ENCODE peak calls at places on chromosomes 1 and 21, in five cellular contexts. C is right lobe of liver; Q is CD4-positive, alpha-beta T cell; J is cardiac muscle cell; X is NCI-H446 treated with DMSO at 0.1 percent for 48 hours. W is an unnamed sample.

GRCh38 chr1:201708085-201708512 is 120.9 kb upstream of the IPO9 start:
- DNase-seq in C (no peak), J (no peak), Q (no peak), X (no peak), W (no peak)

GRCh38 chr1:147586412-147586811 is 45.1 kb downstream of the BCL9 start:
- DNase-seq in C (no peak), J (peak; percentile 25), Q (no peak), X (no peak), W (no peak)

GRCh38 chr1:55280731-55281130 is 65.6 kb upstream of the USP24 start:
- DNase-seq in J (no peak), C (no peak), X (no peak), Q (no peak), W (no peak)

GRCh38 chr1:182087304-182087703 is 25.8 kb upstream of the ZNF648 start:
- DNase-seq in J (no peak), Q (no peak), X (no peak), C (no peak), W (no peak)

GRCh38 chr1:156616463-156616862 is 2.8 kb upstream of the HAPLN2 start:
- DNase-seq in Q (no peak), C (no peak), J (peak; percentile 70), X (peak; percentile 15), W (no peak)

GRCh38 chr1:30988045-30988444 is 77.5 kb downstream of the PUM1 start:
- DNase-seq in Q (no peak), C (no peak), X (no peak), J (no peak), W (no peak)

GRCh38 chr1:19348441-19349198 is 36.5 kb downstream of the SLC66A1 start:
- DNase-seq in Q (no peak), C (no peak), X (peak; percentile 71), J (no peak), W (no peak)

GRCh38 chr1:156407344-156407743 is 38.3 kb downstream of the RHBG start:
- DNase-seq in X (peak; percentile 43), C (no peak), J (no peak), Q (no peak), W (no peak)

GRCh38 chr1:13628218-13628617 is 44.6 kb downstream of the PDPN start:
- DNase-seq in Q (no peak), J (no peak), X (no peak), C (no peak), W (no peak)

GRCh38 chr1:182193908-182194550 is 132.5 kb upstream of the ZNF648 start:
- DNase-seq in Q (no peak), C (no peak), X (no peak), J (no peak), W (no peak)

GRCh38 chr1:110230381-110231199 is 20.5 kb downstream of the KCNC4 start:
- DNase-seq in Q (no peak), X (no peak), J (no peak), C (no peak), W (no peak)

GRCh38 chr1:202575906-202576653 is 134.2 kb downstream of the SYT2 start:
- DNase-seq in X (no peak), C (no peak), Q (no peak), J (no peak), W (no peak)

GRCh38 chr1:167720965-167721616 is 691 bp upstream of the MPZL1 start:
- DNase-seq in X (peak; percentile 13), J (peak; percentile 41), Q (no peak), C (peak; percentile 64), W (no peak)

GRCh38 chr1:178500936-178501554 is 4.3 kb upstream of the CLEC20A start:
- DNase-seq in X (no peak), Q (no peak), J (no peak), C (no peak), W (no peak)

GRCh38 chr1:31591425-31592093 is 15.2 kb downstream of the TINAGL1 start:
- DNase-seq in X (no peak), C (peak; percentile 11), J (no peak), Q (no peak), W (no peak)

GRCh38 chr1:229209386-229209785 is 61.5 kb upstream of the RAB4A start:
- DNase-seq in Q (no peak), J (no peak), X (no peak), C (no peak), W (peak; percentile 25)

GRCh38 chr1:93730621-93731020 is 49.0 kb upstream of the BCAR3 start:
- DNase-seq in J (no peak), Q (no peak), C (no peak), X (no peak), W (no peak)

GRCh38 chr1:8660455-8660854 is 157.0 kb downstream of the RERE start:
- DNase-seq in Q (no peak), C (no peak), X (peak; percentile 88), J (peak; percentile 34), W (no peak)

GRCh38 chr1:22114083-22115012 is 28.5 kb downstream of the WNT4 start:
- DNase-seq in Q (no peak), X (no peak), J (peak; percentile 63), C (no peak), W (no peak)

GRCh38 chr1:22341791-22342605 is 109.7 kb upstream of the ZBTB40 start:
- DNase-seq in X (no peak), J (peak; percentile 79), Q (no peak), C (no peak), W (no peak)

GRCh38 chr1:116218922-116219321 is 107.7 kb downstream of the MAB21L3 start:
- DNase-seq in X (no peak), J (peak; percentile 42), C (no peak), Q (no peak), W (no peak)

GRCh38 chr1:42937141-42937696 is 21.4 kb downstream of the SLC2A1 start:
- DNase-seq in J (no peak), C (no peak), Q (no peak), X (no peak), W (no peak)

GRCh38 chr1:202014915-202015676 is 4.7 kb downstream of the ELF3 start:
- DNase-seq in X (no peak), Q (no peak), J (no peak), C (no peak), W (no peak)

GRCh38 chr1:183817576-183818288 is 12.8 kb downstream of the RGL1 start:
- DNase-seq in Q (no peak), C (no peak), X (no peak), J (no peak), W (no peak)

GRCh38 chr1:53573931-53574330 is 114.7 kb downstream of the DMRTB1 start:
- DNase-seq in Q (no peak), J (no peak), C (no peak), X (no peak), W (no peak)

GRCh38 chr1:199545780-199546179 is 481.7 kb upstream of the NR5A2 start:
- DNase-seq in J (no peak), Q (no peak), C (no peak), X (no peak), W (no peak)

GRCh38 chr1:217311766-217312165 is 319.1 kb downstream of the GPATCH2 start:
- DNase-seq in Q (no peak), X (no peak), C (no peak), J (peak; percentile 49), W (no peak)

GRCh38 chr1:205043866-205044265 is 854 bp downstream of the CNTN2 start:
- DNase-seq in X (no peak), C (no peak), Q (no peak), J (no peak), W (no peak)

GRCh38 chr1:183634429-183635065 is 1.0 kb downstream of the ARPC5 start:
- DNase-seq in C (no peak), Q (no peak), X (no peak), J (no peak), W (no peak)

GRCh38 chr1:211469938-211470529 is 21.9 kb downstream of the RD3 start:
- DNase-seq in C (peak; percentile 91), J (peak; percentile 81), X (no peak), Q (peak; percentile 18), W (peak; percentile 19)

GRCh38 chr1:32247983-32248889 is 1.2 kb downstream of the FAM167B start:
- DNase-seq in J (peak; percentile 75), X (no peak), Q (peak; percentile 58), C (peak; percentile 85), W (peak; percentile 59)

GRCh38 chr1:157403608-157404007 is 148.7 kb downstream of the FCRL5 start:
- DNase-seq in Q (no peak), C (no peak), J (no peak), X (no peak), W (no peak)

GRCh38 chr21:16570196-16570595 is 840.4 kb downstream of the USP25 start:
- DNase-seq in Q (no peak), C (no peak), J (no peak), X (no peak), W (no peak)

GRCh38 chr1:185318431-185319151 is 1.5 kb upstream of the IVNS1ABP start:
- DNase-seq in C (no peak), Q (no peak), X (no peak), J (no peak), W (no peak)

GRCh38 chr1:62082456-62083363 is 111.9 kb upstream of the L1TD1 start:
- DNase-seq in J (peak; percentile 47), C (no peak), X (peak; percentile 12), Q (peak; percentile 6), W (peak; percentile 29)

GRCh38 chr1:163673756-163674155 is 352.0 kb downstream of the NUF2 start:
- DNase-seq in J (no peak), C (no peak), Q (no peak), X (no peak), W (no peak)

GRCh38 chr1:11925938-11926292 is 312 bp downstream of the KIAA2013 start:
- DNase-seq in J (no peak), X (no peak), Q (no peak), C (no peak), W (no peak)

GRCh38 chr1:8096105-8097011 is 70.2 kb upstream of the ERRFI1 start:
- DNase-seq in X (peak; percentile 23), C (no peak), Q (no peak), J (no peak), W (no peak)

GRCh38 chr21:39712976-39713375 is 32.0 kb upstream of the IGSF5 start:
- DNase-seq in X (no peak), J (peak; percentile 72), Q (no peak), C (no peak), W (no peak)

GRCh38 chr1:15243275-15244043 is 3.6 kb upstream of the FHAD1 start:
- DNase-seq in J (peak; percentile 58), X (no peak), C (no peak), Q (no peak), W (no peak)

W was measured in CD8-positive, alpha-beta T cell.